ENCODE peak calls at places on chromosomes 7 and 10, in seven cellular contexts. G is psoas muscle; I is activated CD4-positive, alpha-beta T cell treated with anti-CD3 and anti-CD28 coated beads, Interleukin-2, amount 50 U/mL, for 24 hours; C is aorta; P is iris pigment epithelial cell; K is activated T-helper 9 cell treated with anti-CD3 and anti-CD28 coated beads, Interleukin-2, amount 50 U/mL, for 16 hours; T is stimulated activated CD4-positive, alpha-beta T cell treated with anti-CD3 and anti-CD28 coated beads, TNF-alpha, amount 100 ng/mL, for 4 hours. O is an unnamed sample.

GRCh38 chr7:156065400-156065799 is 253.1 kb upstream of the SHH start:
- DNase-seq in G (no peak), C (no peak), I (no peak), T (no peak), K (no peak), P (no peak), O (no peak)

GRCh38 chr7:152511736-152512135 is 75.9 kb upstream of the KMT2C start:
- DNase-seq in K (no peak), I (no peak), P (no peak), T (no peak), C (no peak), G (no peak), O (no peak)

GRCh38 chr10:70513848-70514309 is 35.3 kb downstream of the PALD1 start:
- DNase-seq in T (no peak), P (no peak), C (no peak), I (no peak), G (no peak), K (no peak), O (no peak)

GRCh38 chr7:128934361-128935352 is 3.1 kb upstream of the IRF5 start:
- DNase-seq in T (no peak), C (no peak), K (no peak), I (no peak), G (no peak), P (no peak), O (no peak)

GRCh38 chr10:16948335-16948734 is 131.1 kb upstream of the RSU1 start:
- DNase-seq in C (no peak), K (peak), T (no peak), G (no peak), P (no peak), I (no peak), O (no peak)

GRCh38 chr7:16636533-16637173 is 8.9 kb downstream of the ANKMY2 start:
- DNase-seq in T (no peak), C (no peak), K (no peak), G (no peak), I (no peak), P (peak), O (no peak)

GRCh38 chr7:110779313-110779712 is 311.6 kb upstream of the LRRN3 start:
- DNase-seq in I (no peak), P (no peak), G (no peak), K (no peak), C (no peak), T (no peak), O (no peak)

GRCh38 chr10:12103743-12104142 is 25.7 kb upstream of the SEC61A2 start:
- DNase-seq in G (no peak), C (no peak), P (no peak), T (no peak), I (no peak), K (no peak), O (no peak)

GRCh38 chr7:37234928-37235327 is 213.7 kb downstream of the ELMO1 start:
- DNase-seq in P (peak), C (no peak), I (peak), G (no peak), T (no peak), K (no peak), O (no peak)

GRCh38 chr7:6654842-6655610 is 17.9 kb downstream of the ZNF316 start:
- DNase-seq in C (no peak), K (no peak), T (no peak), I (no peak), P (no peak), G (no peak), O (no peak)

GRCh38 chr10:14086596-14086995 is 244.1 kb downstream of the FRMD4A start:
- DNase-seq in G (no peak), K (no peak), C (no peak), T (no peak), P (peak), I (no peak), O (no peak)

GRCh38 chr10:132294561-132295320 is 13.0 kb downstream of the STK32C start:
- DNase-seq in T (no peak), G (no peak), K (no peak), P (no peak), I (no peak), C (peak), O (no peak)

GRCh38 chr10:794382-794956 is 105.0 kb upstream of the DIP2C start:
- DNase-seq in T (no peak), C (no peak), P (peak), K (no peak), I (no peak), G (peak), O (no peak)

GRCh38 chr10:125344573-125345121 is 184.3 kb upstream of the CTBP2 start:
- DNase-seq in T (no peak), K (no peak), P (no peak), G (no peak), I (no peak), C (no peak), O (no peak)

GRCh38 chr7:21767300-21767900 is 178.3 kb downstream of the CDCA7L start:
- DNase-seq in P (peak), I (peak), T (no peak), G (no peak), K (no peak), C (no peak), O (no peak)